ENCODE peak calls at places on chromosomes 6 and 20, in eight cellular contexts. F is K562, E is stomach, X is upper lobe of left lung, G is esophagus muscularis mucosa, V is GM23338, P is suprapubic skin, M is Panc1. O is an unnamed sample.

GRCh38 chr6:18047406-18047805 is 60.0 kb upstream of the KIF13A start:
- DNase-seq in V (no peak), E (no peak), M (no peak), G (no peak), F (no peak), P (no peak), X (no peak), O (no peak)

GRCh38 chr6:50816115-50816675 is 2.5 kb upstream of the TFAP2B start:
- DNase-seq in X (no peak), F (peak), G (no peak), M (peak), E (peak), V (peak), P (peak), O (peak)

GRCh38 chr6:35522660-35523658 is 10.3 kb upstream of the TULP1 start:
- DNase-seq in X (peak), G (peak), M (peak), E (peak), P (peak), V (peak), F (peak), O (peak)

GRCh38 chr6:168226095-168226781 is 93.3 kb downstream of the DACT2 start:
- DNase-seq in M (no peak), V (no peak), X (no peak), E (no peak), G (no peak), F (no peak), P (no peak), O (no peak)

GRCh38 chr20:58896820-58897219 is 44.3 kb downstream of the GNAS start:
- DNase-seq in G (no peak), E (no peak), F (no peak), M (no peak), P (no peak), X (no peak), V (no peak), O (no peak)

GRCh38 chr6:36938536-36938935 is 16.0 kb upstream of the PI16 start:
- DNase-seq in M (no peak), F (no peak), P (no peak), X (no peak), E (no peak), V (no peak), G (no peak), O (no peak)

GRCh38 chr6:16033214-16033613 is 95.7 kb upstream of the MYLIP start:
- DNase-seq in V (no peak), G (no peak), P (no peak), E (no peak), X (no peak), M (no peak), F (no peak), O (no peak)

GRCh38 chr6:46655803-46656202 is 3.0 kb downstream of the SLC25A27 start:
- DNase-seq in E (no peak), M (no peak), F (peak), X (no peak), V (peak), G (no peak), P (no peak), O (no peak)

GRCh38 chr6:112622036-112622435 is 274.9 kb downstream of the RFPL4B start:
- DNase-seq in V (peak), M (no peak), E (no peak), F (no peak), X (no peak), G (no peak), P (no peak), O (no peak)

GRCh38 chr20:49045440-49046086 is 549 bp upstream of the CSE1L start:
- DNase-seq in V (peak), F (peak), G (no peak), X (no peak), E (peak), P (peak), M (no peak), O (no peak)

GRCh38 chr6:111283707-111284106 is 196.4 kb downstream of the SLC16A10 start:
- DNase-seq in E (no peak), X (no peak), P (no peak), V (no peak), F (no peak), G (no peak), M (no peak), O (no peak)

GRCh38 chr6:37021356-37022129 is 16.1 kb downstream of the FGD2 start:
- DNase-seq in F (no peak), G (no peak), V (peak), X (no peak), P (peak), M (no peak), E (no peak), O (no peak)

GRCh38 chr6:46849361-46849690 is 56.1 kb downstream of the MEP1A start:
- DNase-seq in E (no peak), F (no peak), V (no peak), P (no peak), X (no peak), G (no peak), M (no peak), O (no peak)

GRCh38 chr6:150025201-150025917 is at the start of gene RAET1L:
- DNase-seq in V (peak), F (no peak), G (no peak), X (peak), P (peak), E (peak), M (no peak), O (no peak)
- TF ChIP-seq POLR2AphosphoS5 in V (no peak), F (no peak), G (no peak), X (no peak), P (no peak), E (no peak), M (no peak), O (no peak)

GRCh38 chr6:96194675-96195074 is 178.9 kb downstream of the FUT9 start:
- DNase-seq in E (no peak), V (no peak), G (no peak), F (no peak), X (no peak), M (no peak), P (no peak), O (no peak)
- TF ChIP-seq POLR2AphosphoS5 in E (no peak), V (no peak), G (no peak), F (no peak), X (no peak), M (no peak), P (no peak), O (no peak)

DNA sequence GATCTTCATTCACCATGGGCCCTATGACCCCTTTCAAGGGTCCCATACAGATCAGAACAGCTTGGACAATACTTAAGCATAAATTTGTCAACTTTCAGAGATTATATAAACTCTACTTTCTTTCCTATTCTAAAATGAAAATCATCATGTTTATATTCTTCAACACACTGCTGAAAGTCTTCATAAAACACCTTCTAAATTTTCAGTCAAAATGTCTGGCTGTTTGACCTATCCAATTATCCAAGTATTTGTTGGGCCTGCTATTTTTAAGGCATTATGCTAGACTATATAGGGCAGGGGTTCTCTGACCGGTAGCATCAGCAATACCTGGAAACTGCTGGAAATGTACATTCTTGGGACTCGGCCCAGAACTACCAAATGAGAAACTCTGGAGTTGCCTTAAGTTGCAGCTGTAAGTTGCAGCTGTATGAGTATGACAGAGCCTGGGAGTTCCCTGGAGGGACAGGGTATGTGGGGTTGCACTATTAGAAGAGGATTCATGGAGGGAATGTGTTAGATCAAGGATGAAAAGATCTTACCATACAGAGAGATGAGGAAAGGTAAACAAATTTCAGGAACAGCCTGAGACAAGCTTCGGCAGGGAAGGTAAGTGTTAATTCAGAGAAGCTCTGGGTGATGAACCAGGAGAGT is 293.0 kb downstream of the ADGB start:
- DNase-seq in X (no peak), E (no peak), F (no peak), P (no peak), G (no peak), V (no peak), M (no peak), O (no peak)
- TF ChIP-seq POLR2AphosphoS5 in X (no peak), E (no peak), F (no peak), P (no peak), G (no peak), V (no peak), M (no peak), O (no peak)

DNA sequence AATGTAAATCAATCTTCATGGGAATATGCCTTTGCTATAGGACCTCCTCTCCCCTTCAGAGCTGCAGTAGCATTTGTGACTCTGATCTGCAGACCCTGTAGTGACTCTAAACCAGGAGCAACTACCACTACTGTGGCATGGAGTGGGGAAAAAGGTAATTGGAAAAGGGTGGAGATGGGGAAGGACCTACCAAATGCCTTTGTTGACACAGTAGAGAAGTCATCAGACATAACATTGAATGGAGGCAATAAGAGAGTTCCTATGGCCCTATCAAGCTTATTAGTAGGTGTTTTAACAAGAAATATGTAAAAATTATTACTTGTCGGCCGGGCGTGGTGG is 4.7 kb downstream of the HSPA1A start:
- DNase-seq in E (no peak), F (no peak), G (no peak), V (no peak), X (no peak), M (no peak), P (no peak), O (no peak)
- TF ChIP-seq POLR2AphosphoS5 in E (no peak), F (no peak), G (no peak), V (no peak), X (no peak), M (no peak), P (no peak), O (no peak)

GRCh38 chr20:47678536-47678935 is 106.7 kb downstream of the SULF2 start:
- DNase-seq in E (no peak), F (no peak), P (no peak), M (no peak), G (no peak), X (peak), V (no peak), O (no peak)

GRCh38 chr20:47676912-47677311 is 108.4 kb downstream of the SULF2 start:
- DNase-seq in V (no peak), P (no peak), E (no peak), F (no peak), X (no peak), M (no peak), G (no peak), O (no peak)

GRCh38 chr20:47679462-47679861 is 105.8 kb downstream of the SULF2 start:
- DNase-seq in P (no peak), V (no peak), G (no peak), X (no peak), E (no peak), F (no peak), M (no peak), O (no peak)

GRCh38 chr20:47677314-47678129 is 107.8 kb downstream of the SULF2 start:
- DNase-seq in X (peak), V (peak), E (peak), P (no peak), M (peak), F (peak), G (no peak), O (no peak)

GRCh38 chr20:47678130-47678453 is 107.2 kb downstream of the SULF2 start:
- DNase-seq in F (no peak), P (no peak), V (no peak), X (no peak), G (no peak), M (no peak), E (no peak), O (no peak)
- TF ChIP-seq POLR2AphosphoS5 in F (no peak), P (no peak), V (no peak), X (no peak), G (no peak), M (no peak), E (no peak), O (no peak)

GRCh38 chr6:48844696-48845095 is 618.4 kb downstream of the MMUT start:
- DNase-seq in X (no peak), M (no peak), G (no peak), V (no peak), E (no peak), F (no peak), P (no peak), O (no peak)

GRCh38 chr6:48837744-48838143 is 625.3 kb downstream of the MMUT start:
- DNase-seq in V (no peak), F (no peak), M (no peak), G (no peak), E (no peak), X (no peak), P (no peak), O (no peak)

GRCh38 chr6:48835421-48835958 is 627.6 kb downstream of the MMUT start:
- DNase-seq in P (no peak), E (no peak), X (no peak), F (no peak), G (no peak), V (no peak), M (no peak), O (no peak)

GRCh38 chr6:48845219-48845618 is 617.8 kb downstream of the MMUT start:
- DNase-seq in P (no peak), E (no peak), G (no peak), V (no peak), X (no peak), M (no peak), F (no peak), O (no peak)

GRCh38 chr6:48840896-48841295 is 622.2 kb downstream of the MMUT start:
- DNase-seq in P (no peak), X (no peak), E (no peak), V (no peak), G (no peak), F (no peak), M (no peak), O (no peak)
- TF ChIP-seq POLR2AphosphoS5 in P (no peak), X (no peak), E (no peak), V (no peak), G (no peak), F (no peak), M (no peak), O (no peak)

GRCh38 chr20:17612287-17612974 is 42.6 kb downstream of the DSTN start:
- DNase-seq in X (no peak), G (peak), E (no peak), M (no peak), F (no peak), P (peak), V (peak), O (no peak)
- TF ChIP-seq POLR2AphosphoS5 in X (peak), G (peak), E (peak), M (peak), F (no peak), P (no peak), V (no peak), O (no peak)

DNA sequence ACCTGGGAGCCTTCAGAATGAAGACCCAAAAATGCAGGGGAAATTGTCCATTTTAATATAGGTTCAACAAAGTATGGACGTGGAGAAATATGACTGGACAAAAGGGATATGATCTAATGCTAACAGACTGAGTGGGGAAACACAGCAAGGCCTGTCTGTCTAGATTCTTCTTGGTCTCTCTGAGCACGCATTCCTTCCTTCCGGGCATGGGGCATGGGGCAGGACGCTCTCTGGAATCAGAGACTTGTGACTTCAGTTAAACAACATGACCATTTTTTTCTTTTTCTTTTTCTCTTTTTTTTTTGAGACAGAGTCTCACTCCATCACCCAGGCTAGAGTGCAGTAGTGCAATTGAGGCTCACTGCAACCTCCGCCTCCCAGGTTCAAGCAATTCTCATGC is 31.9 kb downstream of the ZBTB2 start:
- DNase-seq in M (no peak), F (no peak), G (no peak), X (no peak), V (no peak), E (no peak), P (no peak), O (no peak)
- TF ChIP-seq POLR2AphosphoS5 in M (peak), F (no peak), G (no peak), X (no peak), V (no peak), E (no peak), P (no peak), O (no peak)

DNA sequence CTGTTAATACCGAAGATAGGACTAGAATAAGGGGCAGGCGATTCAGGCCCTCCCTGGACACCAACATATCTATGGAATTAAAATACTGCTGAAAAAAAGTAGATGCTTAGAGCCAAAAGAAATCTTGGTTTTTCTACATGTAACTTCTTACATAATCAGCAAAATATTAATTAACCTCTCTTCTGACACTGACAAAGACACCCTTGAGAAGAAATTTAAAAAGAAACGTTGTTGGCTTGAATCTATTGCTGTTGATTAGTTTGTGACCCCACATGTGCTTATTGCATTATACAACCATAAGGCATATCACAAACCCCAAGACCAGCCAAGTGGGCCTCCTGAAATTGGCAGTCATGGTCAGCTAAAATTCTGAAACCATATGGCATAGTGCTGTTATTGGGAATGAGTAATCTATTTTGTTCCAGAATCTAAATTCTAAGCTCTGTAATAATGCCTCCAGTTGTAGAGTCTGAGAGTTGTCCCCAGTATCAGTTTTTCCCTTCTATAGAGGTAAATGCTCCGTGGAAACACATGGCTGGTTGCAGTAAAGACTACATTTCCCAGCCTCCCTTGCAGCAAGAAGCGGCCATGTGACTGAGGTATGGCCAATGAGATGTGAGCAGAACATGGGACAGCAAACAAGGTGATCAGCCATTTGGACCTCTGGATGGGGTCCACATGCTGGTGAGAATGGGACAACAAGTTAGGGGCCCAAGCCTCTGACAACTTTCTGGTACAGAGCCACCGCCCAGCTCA is 42.4 kb upstream of the PTPN1 start:
- DNase-seq in F (peak), G (no peak), E (peak), P (no peak), M (no peak), X (no peak), V (peak), O (no peak)
- TF ChIP-seq POLR2AphosphoS5 in F (no peak), G (peak), E (no peak), P (no peak), M (no peak), X (no peak), V (no peak), O (no peak)

O was measured in SK-N-MC.